ENCODE peak calls at places on chromosomes 5 and 9, in eight cellular contexts. One of them, this sample, is unnamed.

GRCh38 chr5:77016962-77017361 is 13.2 kb upstream of the AGGF1 start:
- DNase-seq in GM12891: no peak
- DNase-seq in GM12878: no peak
- DNase-seq in H1: no peak
- DNase-seq in transverse colon: no peak
- DNase-seq in breast epithelium: no peak
- DNase-seq in sigmoid colon: no peak
- DNase-seq in HCT116: no peak
- DNase-seq in this sample: no peak

GRCh38 chr9:83166369-83166768 is 103.4 kb upstream of the RASEF start:
- DNase-seq in sigmoid colon: no peak
- DNase-seq in GM12891: no peak
- DNase-seq in breast epithelium: peak
- DNase-seq in GM12878: no peak
- DNase-seq in transverse colon: peak
- DNase-seq in HCT116: no peak
- DNase-seq in H1: no peak
- DNase-seq in this sample: peak

GRCh38 chr5:59548807-59549357 is 344.6 kb downstream of the PDE4D start:
- DNase-seq in breast epithelium: no peak
- DNase-seq in HCT116: no peak
- DNase-seq in H1: no peak
- DNase-seq in GM12891: no peak
- DNase-seq in GM12878: no peak
- DNase-seq in sigmoid colon: no peak
- DNase-seq in transverse colon: no peak
- DNase-seq in this sample: peak

GRCh38 chr9:130963916-130964315 is 24.9 kb upstream of the FIBCD1 start:
- DNase-seq in transverse colon: no peak
- DNase-seq in sigmoid colon: no peak
- DNase-seq in GM12891: no peak
- DNase-seq in breast epithelium: no peak
- DNase-seq in GM12878: no peak
- DNase-seq in HCT116: no peak
- DNase-seq in H1: no peak
- DNase-seq in this sample: no peak

GRCh38 chr5:62431735-62432617 is 19.4 kb downstream of the IPO11 start:
- DNase-seq in breast epithelium: no peak
- DNase-seq in GM12878: no peak
- DNase-seq in sigmoid colon: no peak
- DNase-seq in HCT116: no peak
- DNase-seq in transverse colon: peak
- DNase-seq in H1: no peak
- DNase-seq in GM12891: no peak
- DNase-seq in this sample: peak

GRCh38 chr9:36877239-36877638 is 156.8 kb downstream of the PAX5 start:
- DNase-seq in transverse colon: no peak
- DNase-seq in sigmoid colon: no peak
- DNase-seq in HCT116: no peak
- DNase-seq in H1: no peak
- DNase-seq in GM12878: peak
- DNase-seq in breast epithelium: no peak
- DNase-seq in GM12891: no peak
- DNase-seq in this sample: no peak

GRCh38 chr5:150509992-150510391 is 2.1 kb downstream of the NDST1 start:
- DNase-seq in HCT116: no peak
- DNase-seq in GM12891: no peak
- DNase-seq in breast epithelium: no peak
- DNase-seq in sigmoid colon: no peak
- DNase-seq in transverse colon: no peak
- DNase-seq in GM12878: no peak
- DNase-seq in H1: no peak
- DNase-seq in this sample: no peak

GRCh38 chr9:28539432-28539831 is 966.2 kb upstream of the C9orf72 start:
- DNase-seq in GM12891: no peak
- DNase-seq in H1: no peak
- DNase-seq in sigmoid colon: no peak
- DNase-seq in GM12878: no peak
- DNase-seq in transverse colon: no peak
- DNase-seq in breast epithelium: no peak
- DNase-seq in HCT116: no peak
- DNase-seq in this sample: no peak

GRCh38 chr5:67015577-67016290 is 180.9 kb downstream of the CD180 start:
- DNase-seq in HCT116: no peak
- DNase-seq in H1: no peak
- DNase-seq in transverse colon: no peak
- DNase-seq in sigmoid colon: no peak
- DNase-seq in GM12878: no peak
- DNase-seq in breast epithelium: no peak
- DNase-seq in GM12891: no peak
- DNase-seq in this sample: no peak

GRCh38 chr5:35041251-35041650 is 6.5 kb downstream of the AGXT2 start:
- DNase-seq in HCT116: no peak
- DNase-seq in GM12878: no peak
- DNase-seq in breast epithelium: no peak
- DNase-seq in sigmoid colon: no peak
- DNase-seq in transverse colon: no peak
- DNase-seq in H1: no peak
- DNase-seq in GM12891: no peak
- DNase-seq in this sample: no peak

GRCh38 chr5:122846051-122846567 is 696 bp downstream of the SNX24 start:
- DNase-seq in HCT116: no peak
- DNase-seq in breast epithelium: no peak
- DNase-seq in GM12878: no peak
- DNase-seq in GM12891: no peak
- DNase-seq in transverse colon: no peak
- DNase-seq in sigmoid colon: no peak
- DNase-seq in H1: no peak
- DNase-seq in this sample: no peak

GRCh38 chr9:108166509-108166908 is 676.9 kb upstream of the KLF4 start:
- DNase-seq in GM12891: no peak
- DNase-seq in sigmoid colon: no peak
- DNase-seq in breast epithelium: no peak
- DNase-seq in H1: no peak
- DNase-seq in transverse colon: no peak
- DNase-seq in GM12878: no peak
- DNase-seq in HCT116: no peak
- DNase-seq in this sample: no peak

GRCh38 chr9:36597412-36598178 is 24.9 kb downstream of the MELK start:
- DNase-seq in HCT116: peak
- DNase-seq in H1: no peak
- DNase-seq in transverse colon: no peak
- DNase-seq in GM12891: peak
- DNase-seq in breast epithelium: no peak
- DNase-seq in sigmoid colon: no peak
- DNase-seq in GM12878: no peak
- DNase-seq in this sample: no peak

GRCh38 chr5:17218353-17219005 is 1.0 kb downstream of the BASP1 start:
- DNase-seq in transverse colon: peak
- DNase-seq in GM12878: no peak
- DNase-seq in sigmoid colon: no peak
- DNase-seq in GM12891: no peak
- DNase-seq in breast epithelium: no peak
- DNase-seq in H1: peak
- DNase-seq in HCT116: no peak
- DNase-seq in this sample: peak

GRCh38 chr9:125752070-125752628 is 5.0 kb downstream of the PBX3 start:
- DNase-seq in HCT116: no peak
- DNase-seq in GM12891: no peak
- DNase-seq in transverse colon: no peak
- DNase-seq in H1: no peak
- DNase-seq in GM12878: no peak
- DNase-seq in breast epithelium: no peak
- DNase-seq in sigmoid colon: no peak
- DNase-seq in this sample: no peak

DNA sequence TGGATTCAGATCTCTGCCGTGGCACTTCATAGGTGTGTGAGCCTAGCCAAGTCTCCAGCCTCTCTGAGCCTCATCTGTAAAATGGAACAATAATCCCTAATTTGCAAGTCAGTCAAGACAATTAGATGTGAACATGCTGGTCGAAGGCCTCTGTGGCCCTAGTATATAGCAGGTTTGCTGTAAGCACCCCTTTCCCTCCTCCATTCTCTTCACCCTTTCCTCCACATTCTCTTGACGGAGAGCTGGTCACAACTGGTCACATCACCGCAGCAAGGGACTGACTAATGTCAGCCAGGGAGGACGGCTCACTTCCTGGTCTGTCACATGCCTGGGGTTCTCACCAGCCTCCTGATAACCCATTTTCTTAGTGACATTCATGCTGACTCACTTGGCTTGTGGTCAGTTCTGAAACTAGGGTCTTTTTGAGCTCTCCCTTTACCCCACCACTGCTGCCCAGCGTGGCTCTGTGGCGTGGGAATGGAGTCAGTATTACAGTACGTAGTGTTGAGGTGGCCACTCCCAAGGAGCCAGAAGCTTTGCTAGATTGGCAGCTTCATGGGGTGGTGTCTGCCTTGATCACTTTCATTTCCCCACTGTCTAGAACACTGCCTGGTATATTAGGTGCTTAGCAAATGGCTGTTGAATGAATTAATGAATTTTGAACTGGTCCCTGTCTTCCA is 47.8 kb downstream of the ERGIC1 start:
- DNase-seq in breast epithelium: no peak
- DNase-seq in GM12891: no peak
- DNase-seq in sigmoid colon: no peak
- DNase-seq in GM12878: peak
- DNase-seq in transverse colon: no peak
- DNase-seq in H1: no peak
- DNase-seq in HCT116: peak
- DNase-seq in this sample: no peak
- TF ChIP-seq POLR2AphosphoS5 in breast epithelium: no peak
- TF ChIP-seq POLR2AphosphoS5 in GM12891: no peak
- TF ChIP-seq POLR2AphosphoS5 in sigmoid colon: no peak
- TF ChIP-seq POLR2AphosphoS5 in GM12878: peak
- TF ChIP-seq POLR2AphosphoS5 in transverse colon: no peak
- TF ChIP-seq POLR2AphosphoS5 in H1: no peak
- TF ChIP-seq POLR2AphosphoS5 in HCT116: no peak
- TF ChIP-seq POLR2AphosphoS5 in this sample: peak

GRCh38 chr9:117720987-117721386 is 16.8 kb downstream of the TLR4 start:
- DNase-seq in GM12878: no peak
- DNase-seq in sigmoid colon: no peak
- DNase-seq in GM12891: no peak
- DNase-seq in transverse colon: no peak
- DNase-seq in breast epithelium: no peak
- DNase-seq in H1: no peak
- DNase-seq in HCT116: no peak
- DNase-seq in this sample: no peak

GRCh38 chr9:117725426-117725887 is 21.3 kb downstream of the TLR4 start:
- DNase-seq in GM12878: no peak
- DNase-seq in HCT116: no peak
- DNase-seq in GM12891: no peak
- DNase-seq in transverse colon: no peak
- DNase-seq in breast epithelium: no peak
- DNase-seq in sigmoid colon: no peak
- DNase-seq in H1: no peak
- DNase-seq in this sample: no peak

GRCh38 chr9:117722108-117722761 is 18.0 kb downstream of the TLR4 start:
- DNase-seq in breast epithelium: no peak
- DNase-seq in GM12891: no peak
- DNase-seq in HCT116: no peak
- DNase-seq in transverse colon: no peak
- DNase-seq in GM12878: no peak
- DNase-seq in sigmoid colon: no peak
- DNase-seq in H1: no peak
- DNase-seq in this sample: no peak

GRCh38 chr9:117720555-117720954 is 16.4 kb downstream of the TLR4 start:
- DNase-seq in HCT116: no peak
- DNase-seq in GM12891: no peak
- DNase-seq in H1: no peak
- DNase-seq in transverse colon: peak
- DNase-seq in breast epithelium: no peak
- DNase-seq in GM12878: no peak
- DNase-seq in sigmoid colon: peak
- DNase-seq in this sample: no peak

DNA sequence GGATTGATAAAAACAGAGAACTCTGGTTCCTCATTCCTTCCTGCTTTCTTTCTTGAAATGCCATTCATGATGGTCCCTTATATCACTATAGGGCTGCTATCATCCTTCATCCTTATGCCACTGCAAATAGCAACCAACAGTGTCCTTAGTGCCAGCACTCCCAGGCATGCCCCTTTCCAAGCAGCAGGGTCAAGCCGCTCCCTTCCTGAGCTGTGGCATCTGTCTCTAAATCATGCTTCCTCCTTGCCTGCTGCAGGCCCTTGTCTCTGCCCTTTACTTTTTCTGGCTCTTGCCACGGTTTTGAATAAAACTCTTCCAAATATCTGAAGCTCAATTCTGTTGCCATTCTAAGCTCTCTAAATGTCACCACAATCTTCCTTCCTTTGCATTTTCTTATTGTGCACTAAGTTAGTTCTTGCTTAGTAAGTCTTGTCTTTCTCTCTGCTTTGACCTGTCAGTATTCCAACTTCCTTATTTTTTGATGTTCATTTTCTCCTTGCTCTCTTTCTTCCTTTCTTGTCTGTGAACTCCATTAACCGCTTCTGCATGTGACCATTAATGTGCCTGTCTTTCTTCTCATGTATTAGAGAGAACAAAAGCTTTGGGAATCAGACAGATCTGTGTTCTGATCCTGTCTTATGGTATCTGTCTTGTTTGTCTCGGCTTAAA is 19.9 kb downstream of the TLR4 start:
- DNase-seq in H1: no peak
- DNase-seq in HCT116: no peak
- DNase-seq in GM12878: no peak
- DNase-seq in transverse colon: peak
- DNase-seq in breast epithelium: no peak
- DNase-seq in GM12891: no peak
- DNase-seq in sigmoid colon: no peak
- DNase-seq in this sample: no peak
- TF ChIP-seq POLR2AphosphoS5 in H1: no peak
- TF ChIP-seq POLR2AphosphoS5 in HCT116: no peak
- TF ChIP-seq POLR2AphosphoS5 in GM12878: no peak
- TF ChIP-seq POLR2AphosphoS5 in transverse colon: no peak
- TF ChIP-seq POLR2AphosphoS5 in breast epithelium: no peak
- TF ChIP-seq POLR2AphosphoS5 in GM12891: no peak
- TF ChIP-seq POLR2AphosphoS5 in sigmoid colon: no peak
- TF ChIP-seq POLR2AphosphoS5 in this sample: peak

DNA sequence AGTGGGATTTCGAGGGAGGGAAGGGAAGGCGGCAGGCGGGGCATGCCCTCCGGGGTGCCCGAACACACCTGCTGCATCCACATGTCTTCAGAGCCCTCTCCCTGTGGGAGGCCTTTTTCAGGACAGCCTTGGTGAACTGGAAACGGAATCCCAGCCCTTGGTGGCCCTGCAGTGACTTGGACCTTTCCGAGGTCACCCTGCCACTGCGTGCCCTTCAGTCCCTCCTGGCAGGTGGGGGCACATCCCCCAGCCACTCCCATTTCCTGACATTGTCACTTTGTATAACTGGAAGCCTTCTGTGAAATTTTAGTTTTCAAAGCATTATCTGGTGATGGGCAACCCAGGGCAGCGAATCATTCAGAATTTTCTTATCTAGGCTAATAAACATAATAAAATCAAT is 11.0 kb upstream of the AHRR start:
- DNase-seq in GM12891: no peak
- DNase-seq in sigmoid colon: no peak
- DNase-seq in HCT116: no peak
- DNase-seq in H1: no peak
- DNase-seq in breast epithelium: no peak
- DNase-seq in transverse colon: no peak
- DNase-seq in GM12878: no peak
- DNase-seq in this sample: no peak
- TF ChIP-seq POLR2AphosphoS5 in GM12891: no peak
- TF ChIP-seq POLR2AphosphoS5 in sigmoid colon: no peak
- TF ChIP-seq POLR2AphosphoS5 in HCT116: no peak
- TF ChIP-seq POLR2AphosphoS5 in H1: no peak
- TF ChIP-seq POLR2AphosphoS5 in breast epithelium: no peak
- TF ChIP-seq POLR2AphosphoS5 in transverse colon: no peak
- TF ChIP-seq POLR2AphosphoS5 in GM12878: no peak
- TF ChIP-seq POLR2AphosphoS5 in this sample: no peak

GRCh38 chr5:162768962-162769464 is 668.4 kb upstream of the CCNG1 start:
- DNase-seq in HCT116: no peak
- DNase-seq in sigmoid colon: no peak
- DNase-seq in transverse colon: no peak
- DNase-seq in H1: no peak
- DNase-seq in GM12878: peak
- DNase-seq in breast epithelium: no peak
- DNase-seq in GM12891: no peak
- DNase-seq in this sample: no peak
- TF ChIP-seq POLR2AphosphoS5 in HCT116: no peak
- TF ChIP-seq POLR2AphosphoS5 in sigmoid colon: no peak
- TF ChIP-seq POLR2AphosphoS5 in transverse colon: no peak
- TF ChIP-seq POLR2AphosphoS5 in H1: no peak
- TF ChIP-seq POLR2AphosphoS5 in GM12878: no peak
- TF ChIP-seq POLR2AphosphoS5 in breast epithelium: no peak
- TF ChIP-seq POLR2AphosphoS5 in GM12891: no peak
- TF ChIP-seq POLR2AphosphoS5 in this sample: no peak

This sample was measured in upper lobe of left lung.